ENCODE peak calls at places on chromosomes 12 and 14, in nine cellular contexts. One of them, this sample, is unnamed.

GRCh38 chr14:73059326-73059725 is 992 bp downstream of the RBM25 start:
- DNase-seq in A549: peak; percentile 30
- DNase-seq in HCT116: no peak
- DNase-seq in breast epithelium: no peak
- DNase-seq in IMR-90: peak; percentile 16
- DNase-seq in endothelial cell of umbilical vein: peak; percentile 50
- DNase-seq in esophagus muscularis mucosa: no peak
- DNase-seq in uterus: no peak
- DNase-seq in suprapubic skin: no peak
- DNase-seq in this sample: no peak

GRCh38 chr12:107903377-107904061 is 129.0 kb downstream of the ASCL4 start:
- DNase-seq in A549: peak; percentile 61
- DNase-seq in uterus: no peak
- DNase-seq in HCT116: no peak
- DNase-seq in IMR-90: no peak
- DNase-seq in suprapubic skin: no peak
- DNase-seq in esophagus muscularis mucosa: no peak
- DNase-seq in endothelial cell of umbilical vein: no peak
- DNase-seq in breast epithelium: peak; percentile 86
- DNase-seq in this sample: peak; percentile 81

GRCh38 chr14:103259184-103259583 is 74.9 kb upstream of the EIF5 start:
- DNase-seq in uterus: no peak
- DNase-seq in breast epithelium: no peak
- DNase-seq in IMR-90: no peak
- DNase-seq in HCT116: no peak
- DNase-seq in A549: no peak
- DNase-seq in endothelial cell of umbilical vein: no peak
- DNase-seq in esophagus muscularis mucosa: no peak
- DNase-seq in suprapubic skin: no peak
- DNase-seq in this sample: no peak

GRCh38 chr14:83023369-83023768 is 1489.7 kb upstream of the SEL1L start:
- DNase-seq in suprapubic skin: no peak
- DNase-seq in IMR-90: no peak
- DNase-seq in HCT116: no peak
- DNase-seq in esophagus muscularis mucosa: no peak
- DNase-seq in endothelial cell of umbilical vein: no peak
- DNase-seq in uterus: no peak
- DNase-seq in breast epithelium: no peak
- DNase-seq in A549: no peak
- DNase-seq in this sample: no peak

GRCh38 chr12:47144769-47145168 is 65.0 kb upstream of the AMIGO2 start:
- DNase-seq in A549: no peak
- DNase-seq in esophagus muscularis mucosa: no peak
- DNase-seq in breast epithelium: no peak
- DNase-seq in uterus: no peak
- DNase-seq in HCT116: no peak
- DNase-seq in endothelial cell of umbilical vein: no peak
- DNase-seq in IMR-90: no peak
- DNase-seq in suprapubic skin: no peak
- DNase-seq in this sample: no peak

GRCh38 chr12:86186449-86186848 is 69.7 kb downstream of the MGAT4C start:
- DNase-seq in HCT116: no peak
- DNase-seq in uterus: no peak
- DNase-seq in IMR-90: peak; percentile 14
- DNase-seq in esophagus muscularis mucosa: no peak
- DNase-seq in breast epithelium: no peak
- DNase-seq in A549: peak; percentile 18
- DNase-seq in endothelial cell of umbilical vein: no peak
- DNase-seq in suprapubic skin: no peak
- DNase-seq in this sample: no peak

GRCh38 chr14:79947440-79947839 is 263.9 kb downstream of the DIO2 start:
- DNase-seq in esophagus muscularis mucosa: no peak
- DNase-seq in breast epithelium: no peak
- DNase-seq in suprapubic skin: no peak
- DNase-seq in IMR-90: no peak
- DNase-seq in uterus: no peak
- DNase-seq in A549: no peak
- DNase-seq in endothelial cell of umbilical vein: no peak
- DNase-seq in HCT116: no peak
- DNase-seq in this sample: no peak

GRCh38 chr12:23707270-23707669 is 242.2 kb downstream of the SOX5 start:
- DNase-seq in suprapubic skin: no peak
- DNase-seq in endothelial cell of umbilical vein: no peak
- DNase-seq in IMR-90: peak; percentile 35
- DNase-seq in uterus: no peak
- DNase-seq in breast epithelium: no peak
- DNase-seq in A549: no peak
- DNase-seq in HCT116: no peak
- DNase-seq in esophagus muscularis mucosa: no peak
- DNase-seq in this sample: no peak

GRCh38 chr12:110934093-110934852 is 13.9 kb upstream of the MYL2 start:
- DNase-seq in HCT116: peak; percentile 79
- DNase-seq in endothelial cell of umbilical vein: no peak
- DNase-seq in suprapubic skin: no peak
- DNase-seq in IMR-90: no peak
- DNase-seq in esophagus muscularis mucosa: no peak
- DNase-seq in breast epithelium: no peak
- DNase-seq in A549: peak; percentile 77
- DNase-seq in uterus: no peak
- DNase-seq in this sample: peak; percentile 31

GRCh38 chr12:109469516-109469915 is 7.6 kb downstream of the KCTD10 start:
- DNase-seq in endothelial cell of umbilical vein: no peak
- DNase-seq in esophagus muscularis mucosa: no peak
- DNase-seq in suprapubic skin: no peak
- DNase-seq in IMR-90: peak; percentile 46
- DNase-seq in HCT116: no peak
- DNase-seq in breast epithelium: no peak
- DNase-seq in uterus: no peak
- DNase-seq in A549: no peak
- DNase-seq in this sample: no peak

GRCh38 chr12:121888478-121889266 is at the start of gene PSMD9:
- DNase-seq in suprapubic skin: peak; percentile 99
- DNase-seq in esophagus muscularis mucosa: peak; percentile 99
- DNase-seq in breast epithelium: peak; percentile 98
- DNase-seq in HCT116: peak; percentile 98
- DNase-seq in uterus: peak; percentile 96
- DNase-seq in endothelial cell of umbilical vein: peak; percentile 96
- DNase-seq in IMR-90: peak; percentile 97
- DNase-seq in A549: peak; percentile 99
- DNase-seq in this sample: peak; percentile 98
- TF ChIP-seq POLR2A in suprapubic skin: peak; percentile 5
- TF ChIP-seq POLR2A in esophagus muscularis mucosa: peak; percentile 67
- TF ChIP-seq POLR2A in breast epithelium: peak; percentile 25
- TF ChIP-seq POLR2A in HCT116: peak; percentile 35
- TF ChIP-seq POLR2A in uterus: peak; percentile 54
- TF ChIP-seq POLR2A in endothelial cell of umbilical vein: peak; percentile 96
- TF ChIP-seq POLR2A in IMR-90: peak; percentile 92
- TF ChIP-seq POLR2A in A549: peak; percentile 72
- TF ChIP-seq POLR2A in this sample: peak; percentile 73

GRCh38 chr12:115975411-115975810 is 302.1 kb downstream of the MED13L start:
- DNase-seq in suprapubic skin: no peak
- DNase-seq in endothelial cell of umbilical vein: no peak
- DNase-seq in IMR-90: no peak
- DNase-seq in HCT116: no peak
- DNase-seq in esophagus muscularis mucosa: no peak
- DNase-seq in breast epithelium: no peak
- DNase-seq in uterus: no peak
- DNase-seq in A549: no peak
- DNase-seq in this sample: no peak

GRCh38 chr12:115973968-115974765 is 303.3 kb downstream of the MED13L start:
- DNase-seq in endothelial cell of umbilical vein: peak; percentile 58
- DNase-seq in breast epithelium: no peak
- DNase-seq in uterus: no peak
- DNase-seq in HCT116: no peak
- DNase-seq in esophagus muscularis mucosa: no peak
- DNase-seq in IMR-90: no peak
- DNase-seq in A549: no peak
- DNase-seq in suprapubic skin: no peak
- DNase-seq in this sample: no peak

GRCh38 chr12:115966376-115966775 is 311.1 kb downstream of the MED13L start:
- DNase-seq in IMR-90: no peak
- DNase-seq in endothelial cell of umbilical vein: no peak
- DNase-seq in A549: no peak
- DNase-seq in esophagus muscularis mucosa: no peak
- DNase-seq in breast epithelium: no peak
- DNase-seq in uterus: no peak
- DNase-seq in suprapubic skin: no peak
- DNase-seq in HCT116: no peak
- DNase-seq in this sample: no peak

GRCh38 chr12:115973066-115973465 is 304.4 kb downstream of the MED13L start:
- DNase-seq in uterus: no peak
- DNase-seq in HCT116: no peak
- DNase-seq in A549: no peak
- DNase-seq in suprapubic skin: no peak
- DNase-seq in endothelial cell of umbilical vein: peak; percentile 45
- DNase-seq in IMR-90: peak; percentile 62
- DNase-seq in esophagus muscularis mucosa: no peak
- DNase-seq in breast epithelium: no peak
- DNase-seq in this sample: no peak

GRCh38 chr12:115972241-115972640 is 305.3 kb downstream of the MED13L start:
- DNase-seq in HCT116: no peak
- DNase-seq in endothelial cell of umbilical vein: no peak
- DNase-seq in A549: no peak
- DNase-seq in breast epithelium: no peak
- DNase-seq in esophagus muscularis mucosa: no peak
- DNase-seq in IMR-90: no peak
- DNase-seq in suprapubic skin: no peak
- DNase-seq in uterus: no peak
- DNase-seq in this sample: no peak
- TF ChIP-seq CTCF in HCT116: no peak
- TF ChIP-seq CTCF in endothelial cell of umbilical vein: no peak
- TF ChIP-seq CTCF in A549: no peak
- TF ChIP-seq CTCF in breast epithelium: no peak
- TF ChIP-seq CTCF in esophagus muscularis mucosa: no peak
- TF ChIP-seq CTCF in IMR-90: no peak
- TF ChIP-seq CTCF in suprapubic skin: no peak
- TF ChIP-seq CTCF in uterus: no peak
- TF ChIP-seq CTCF in this sample: no peak

GRCh38 chr12:48997719-48998496 is 1.3 kb downstream of the DDN start:
- DNase-seq in A549: peak; percentile 55
- DNase-seq in endothelial cell of umbilical vein: no peak
- DNase-seq in HCT116: no peak
- DNase-seq in esophagus muscularis mucosa: no peak
- DNase-seq in IMR-90: no peak
- DNase-seq in breast epithelium: no peak
- DNase-seq in suprapubic skin: no peak
- DNase-seq in uterus: no peak
- DNase-seq in this sample: peak; percentile 69

GRCh38 chr12:48998497-48999353 is 450 bp downstream of the DDN start:
- DNase-seq in A549: peak; percentile 60
- DNase-seq in esophagus muscularis mucosa: no peak
- DNase-seq in IMR-90: peak; percentile 30
- DNase-seq in suprapubic skin: no peak
- DNase-seq in endothelial cell of umbilical vein: no peak
- DNase-seq in HCT116: no peak
- DNase-seq in breast epithelium: no peak
- DNase-seq in uterus: no peak
- DNase-seq in this sample: peak; percentile 63

GRCh38 chr12:48996794-48997718 is 2.1 kb downstream of the DDN start:
- DNase-seq in uterus: peak; percentile 63
- DNase-seq in IMR-90: peak; percentile 67
- DNase-seq in suprapubic skin: no peak
- DNase-seq in endothelial cell of umbilical vein: peak; percentile 67
- DNase-seq in breast epithelium: peak; percentile 77
- DNase-seq in esophagus muscularis mucosa: peak; percentile 93
- DNase-seq in HCT116: no peak
- DNase-seq in A549: peak; percentile 83
- DNase-seq in this sample: peak; percentile 88

GRCh38 chr12:48999371-49000131 is at the start of gene DDN:
- DNase-seq in suprapubic skin: no peak
- DNase-seq in endothelial cell of umbilical vein: no peak
- DNase-seq in IMR-90: peak; percentile 52
- DNase-seq in uterus: no peak
- DNase-seq in breast epithelium: no peak
- DNase-seq in HCT116: peak; percentile 45
- DNase-seq in A549: peak; percentile 63
- DNase-seq in esophagus muscularis mucosa: no peak
- DNase-seq in this sample: no peak

DNA sequence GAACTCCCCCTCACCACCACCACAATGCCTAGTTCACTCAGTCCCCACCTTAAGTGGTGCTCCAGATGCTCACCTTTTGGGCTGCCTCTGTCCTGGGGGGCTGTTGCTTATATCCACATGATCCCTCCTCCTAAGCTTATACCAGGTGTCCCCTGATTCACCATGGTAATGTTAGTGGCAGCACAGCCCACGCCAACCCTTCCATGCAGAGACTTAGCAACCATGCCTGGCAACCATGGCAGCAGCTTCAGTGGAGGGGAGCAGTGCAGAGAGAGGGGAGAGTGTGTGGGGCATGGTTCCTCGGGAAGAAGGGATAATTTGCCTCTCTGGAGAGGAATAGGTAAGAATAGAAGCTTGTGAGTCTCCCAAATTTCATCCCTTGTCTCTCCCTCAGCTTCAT is 1.2 kb upstream of the DDN start:
- DNase-seq in HCT116: no peak
- DNase-seq in breast epithelium: no peak
- DNase-seq in IMR-90: no peak
- DNase-seq in esophagus muscularis mucosa: no peak
- DNase-seq in A549: no peak
- DNase-seq in uterus: no peak
- DNase-seq in suprapubic skin: no peak
- DNase-seq in endothelial cell of umbilical vein: no peak
- DNase-seq in this sample: no peak
- H3K4me3 ChIP-seq in HCT116: peak overlapping the region; percentile 71
- H3K4me3 ChIP-seq in breast epithelium: no peak overlapping the region
- H3K4me3 ChIP-seq in IMR-90: no peak overlapping the region
- H3K4me3 ChIP-seq in esophagus muscularis mucosa: no peak overlapping the region
- H3K4me3 ChIP-seq in A549: no peak overlapping the region
- H3K4me3 ChIP-seq in uterus: no peak overlapping the region
- H3K4me3 ChIP-seq in suprapubic skin: no peak overlapping the region
- H3K4me3 ChIP-seq in endothelial cell of umbilical vein: no peak overlapping the region
- H3K4me3 ChIP-seq in this sample: no peak overlapping the region

DNA sequence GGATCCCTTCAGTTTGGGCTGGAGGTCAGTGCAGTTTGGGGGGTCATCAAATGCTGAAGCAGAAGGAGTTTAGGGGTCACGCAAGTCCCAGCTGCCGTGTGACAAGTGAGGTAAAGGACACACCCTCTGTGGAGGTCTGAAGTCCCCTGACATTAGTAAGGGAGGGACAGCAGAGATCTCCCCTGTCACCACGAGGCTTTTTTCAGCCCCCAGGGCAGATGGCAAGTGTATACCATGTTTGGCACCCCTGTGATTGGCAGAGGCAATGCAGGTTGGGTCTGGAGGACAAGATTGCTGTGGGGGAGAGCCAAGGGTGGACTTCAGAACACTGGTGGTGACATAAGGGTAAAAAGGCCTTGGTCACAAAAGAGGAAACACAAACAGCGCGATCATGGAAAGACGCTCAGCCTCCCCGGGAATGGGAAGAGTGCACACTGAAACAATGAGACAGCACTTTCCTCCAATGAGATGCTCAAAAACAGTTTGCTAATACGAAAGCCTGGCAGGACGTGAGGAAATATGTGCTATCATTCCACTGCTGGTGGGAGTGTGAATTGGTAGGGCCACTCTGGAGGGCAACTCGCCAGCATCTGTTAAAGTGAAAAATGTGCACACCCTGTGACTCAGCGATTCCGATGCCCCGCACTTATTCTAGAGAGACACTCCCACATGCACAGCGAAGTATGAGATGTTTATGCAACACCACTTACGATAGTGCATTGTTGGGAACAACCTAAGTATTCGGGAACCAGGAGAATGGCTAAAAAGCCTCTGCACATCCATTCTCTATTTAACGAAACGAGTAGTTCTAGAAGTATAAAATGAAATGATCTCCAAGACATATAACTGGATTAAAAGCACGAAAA is 14.4 kb upstream of the CD27 start:
- DNase-seq in HCT116: peak; percentile 76
- DNase-seq in A549: peak; percentile 100
- DNase-seq in breast epithelium: no peak
- DNase-seq in esophagus muscularis mucosa: peak; percentile 95
- DNase-seq in IMR-90: peak; percentile 96
- DNase-seq in suprapubic skin: peak; percentile 93
- DNase-seq in endothelial cell of umbilical vein: peak; percentile 97
- DNase-seq in uterus: peak; percentile 97
- DNase-seq in this sample: peak; percentile 86
- TF ChIP-seq POLR2A in HCT116: no peak
- TF ChIP-seq POLR2A in A549: peak; percentile 15
- TF ChIP-seq POLR2A in breast epithelium: no peak
- TF ChIP-seq POLR2A in esophagus muscularis mucosa: no peak
- TF ChIP-seq POLR2A in IMR-90: peak; percentile 52
- TF ChIP-seq POLR2A in suprapubic skin: no peak
- TF ChIP-seq POLR2A in endothelial cell of umbilical vein: peak; percentile 44
- TF ChIP-seq POLR2A in uterus: no peak
- TF ChIP-seq POLR2A in this sample: no peak

This sample was measured in heart left ventricle.